ENCODE peak calls at places on chromosomes 2 and 18, in four cellular contexts. One of them, this sample, is unnamed.

GRCh38 chr18:5106730-5107129 is 90.3 kb downstream of the AKAIN1 start:
- DNase-seq in fibroblast of mammary gland: no peak
- DNase-seq in pancreas: no peak
- DNase-seq in psoas muscle: no peak
- DNase-seq in this sample: no peak

GRCh38 chr18:13513015-13513414 is 213.3 kb downstream of the FAM210A start:
- DNase-seq in fibroblast of mammary gland: no peak
- DNase-seq in pancreas: no peak
- DNase-seq in psoas muscle: peak; percentile 34
- DNase-seq in this sample: no peak

GRCh38 chr2:105641389-105641811 is 103.3 kb upstream of the NCK2 start:
- DNase-seq in fibroblast of mammary gland: no peak
- DNase-seq in pancreas: peak; percentile 59
- DNase-seq in psoas muscle: no peak
- DNase-seq in this sample: no peak

GRCh38 chr2:239905306-239905705 is 119.8 kb downstream of the NDUFA10 start:
- DNase-seq in fibroblast of mammary gland: no peak
- DNase-seq in pancreas: no peak
- DNase-seq in psoas muscle: no peak
- DNase-seq in this sample: no peak

GRCh38 chr18:51647942-51648341 is 450.5 kb upstream of the MEX3C start:
- DNase-seq in fibroblast of mammary gland: no peak
- DNase-seq in pancreas: no peak
- DNase-seq in psoas muscle: no peak
- DNase-seq in this sample: no peak

GRCh38 chr2:14197293-14197692 is 435.2 kb upstream of the LRATD1 start:
- DNase-seq in fibroblast of mammary gland: no peak
- DNase-seq in pancreas: no peak
- DNase-seq in psoas muscle: no peak
- DNase-seq in this sample: no peak

GRCh38 chr2:12050381-12050780 is 303.9 kb downstream of the LPIN1 start:
- DNase-seq in fibroblast of mammary gland: peak; percentile 78
- DNase-seq in pancreas: no peak
- DNase-seq in psoas muscle: no peak
- DNase-seq in this sample: no peak

GRCh38 chr2:3604207-3604877 is 9.4 kb downstream of the COLEC11 start:
- DNase-seq in fibroblast of mammary gland: no peak
- DNase-seq in pancreas: no peak
- DNase-seq in psoas muscle: no peak
- DNase-seq in this sample: no peak

GRCh38 chr2:240349133-240350005 is 86.1 kb upstream of the GPC1 start:
- DNase-seq in fibroblast of mammary gland: no peak
- DNase-seq in pancreas: no peak
- DNase-seq in psoas muscle: no peak
- DNase-seq in this sample: no peak

GRCh38 chr18:48032876-48033769 is 102.7 kb upstream of the SMAD2 start:
- DNase-seq in fibroblast of mammary gland: peak; percentile 72
- DNase-seq in pancreas: no peak
- DNase-seq in psoas muscle: no peak
- DNase-seq in this sample: no peak

GRCh38 chr2:65402780-65403528 is 29.4 kb downstream of the SPRED2 start:
- DNase-seq in fibroblast of mammary gland: peak; percentile 80
- DNase-seq in pancreas: no peak
- DNase-seq in psoas muscle: no peak
- DNase-seq in this sample: no peak

GRCh38 chr2:240956935-240957655 is 41.3 kb upstream of the SNED1 start:
- DNase-seq in fibroblast of mammary gland: no peak
- DNase-seq in pancreas: no peak
- DNase-seq in psoas muscle: peak; percentile 8
- DNase-seq in this sample: no peak

GRCh38 chr2:24824966-24825882 is 32.0 kb downstream of the CENPO start:
- DNase-seq in fibroblast of mammary gland: peak; percentile 36
- DNase-seq in pancreas: no peak
- DNase-seq in psoas muscle: no peak
- DNase-seq in this sample: no peak

GRCh38 chr2:240925191-240925575 is 19.0 kb downstream of the CROCC2 start:
- DNase-seq in fibroblast of mammary gland: no peak
- DNase-seq in pancreas: peak; percentile 7
- DNase-seq in psoas muscle: no peak
- DNase-seq in this sample: no peak

GRCh38 chr2:198321522-198322088 is 517.2 kb downstream of the PLCL1 start:
- DNase-seq in fibroblast of mammary gland: peak; percentile 8
- DNase-seq in pancreas: no peak
- DNase-seq in psoas muscle: no peak
- DNase-seq in this sample: no peak

DNA sequence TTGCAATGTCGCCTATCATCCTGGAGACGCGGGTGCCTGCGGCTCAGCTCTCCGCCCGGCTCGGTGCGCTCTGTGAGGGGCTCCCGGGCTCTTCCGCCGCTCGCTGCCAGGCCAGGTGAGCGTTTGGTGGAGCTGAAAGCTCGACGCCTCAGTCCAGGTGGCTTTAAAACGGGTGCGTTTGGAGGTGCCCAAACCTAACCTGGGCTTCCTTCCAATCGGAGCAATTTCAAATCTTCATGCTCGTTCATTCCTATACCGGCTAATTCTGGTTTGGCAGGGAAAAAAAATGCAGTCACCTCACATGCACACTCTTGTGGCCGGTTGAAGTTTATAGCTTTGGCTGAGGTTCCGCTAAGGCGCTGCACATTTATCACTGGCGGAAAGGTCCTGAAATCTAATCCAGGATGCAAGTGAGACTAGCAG is at the start of gene SLC16A14:
- DNase-seq in fibroblast of mammary gland: peak; percentile 40
- DNase-seq in pancreas: peak; percentile 44
- DNase-seq in psoas muscle: no peak
- DNase-seq in this sample: no peak
- TF ChIP-seq CTCF in fibroblast of mammary gland: peak; percentile 24
- TF ChIP-seq CTCF in pancreas: no peak
- TF ChIP-seq CTCF in psoas muscle: no peak
- TF ChIP-seq CTCF in this sample: no peak

GRCh38 chr18:41486581-41486980 is 468.5 kb upstream of the PIK3C3 start:
- DNase-seq in fibroblast of mammary gland: no peak
- DNase-seq in pancreas: no peak
- DNase-seq in psoas muscle: no peak
- DNase-seq in this sample: no peak
- H3K4me3 ChIP-seq in fibroblast of mammary gland: no peak overlapping the region
- H3K4me3 ChIP-seq in pancreas: no peak overlapping the region
- H3K4me3 ChIP-seq in psoas muscle: no peak overlapping the region
- H3K4me3 ChIP-seq in this sample: no peak overlapping the region

GRCh38 chr2:206230060-206230890 is 44.2 kb upstream of the ZDBF2 start:
- DNase-seq in fibroblast of mammary gland: no peak
- DNase-seq in pancreas: no peak
- DNase-seq in psoas muscle: no peak
- DNase-seq in this sample: no peak
- TF ChIP-seq CTCF in fibroblast of mammary gland: peak; percentile 6
- TF ChIP-seq CTCF in pancreas: no peak
- TF ChIP-seq CTCF in psoas muscle: no peak
- TF ChIP-seq CTCF in this sample: no peak

GRCh38 chr2:179211355-179211754 is 53.3 kb downstream of the SESTD1 start:
- DNase-seq in fibroblast of mammary gland: no peak
- DNase-seq in pancreas: no peak
- DNase-seq in psoas muscle: no peak
- DNase-seq in this sample: no peak

GRCh38 chr2:179201884-179202283 is 62.7 kb downstream of the SESTD1 start:
- DNase-seq in fibroblast of mammary gland: peak; percentile 70
- DNase-seq in pancreas: no peak
- DNase-seq in psoas muscle: no peak
- DNase-seq in this sample: no peak

GRCh38 chr2:179207047-179207446 is 57.6 kb downstream of the SESTD1 start:
- DNase-seq in fibroblast of mammary gland: no peak
- DNase-seq in pancreas: no peak
- DNase-seq in psoas muscle: no peak
- DNase-seq in this sample: no peak
- H3K4me3 ChIP-seq in fibroblast of mammary gland: no peak overlapping the region
- H3K4me3 ChIP-seq in pancreas: no peak overlapping the region
- H3K4me3 ChIP-seq in psoas muscle: no peak overlapping the region
- H3K4me3 ChIP-seq in this sample: no peak overlapping the region

DNA sequence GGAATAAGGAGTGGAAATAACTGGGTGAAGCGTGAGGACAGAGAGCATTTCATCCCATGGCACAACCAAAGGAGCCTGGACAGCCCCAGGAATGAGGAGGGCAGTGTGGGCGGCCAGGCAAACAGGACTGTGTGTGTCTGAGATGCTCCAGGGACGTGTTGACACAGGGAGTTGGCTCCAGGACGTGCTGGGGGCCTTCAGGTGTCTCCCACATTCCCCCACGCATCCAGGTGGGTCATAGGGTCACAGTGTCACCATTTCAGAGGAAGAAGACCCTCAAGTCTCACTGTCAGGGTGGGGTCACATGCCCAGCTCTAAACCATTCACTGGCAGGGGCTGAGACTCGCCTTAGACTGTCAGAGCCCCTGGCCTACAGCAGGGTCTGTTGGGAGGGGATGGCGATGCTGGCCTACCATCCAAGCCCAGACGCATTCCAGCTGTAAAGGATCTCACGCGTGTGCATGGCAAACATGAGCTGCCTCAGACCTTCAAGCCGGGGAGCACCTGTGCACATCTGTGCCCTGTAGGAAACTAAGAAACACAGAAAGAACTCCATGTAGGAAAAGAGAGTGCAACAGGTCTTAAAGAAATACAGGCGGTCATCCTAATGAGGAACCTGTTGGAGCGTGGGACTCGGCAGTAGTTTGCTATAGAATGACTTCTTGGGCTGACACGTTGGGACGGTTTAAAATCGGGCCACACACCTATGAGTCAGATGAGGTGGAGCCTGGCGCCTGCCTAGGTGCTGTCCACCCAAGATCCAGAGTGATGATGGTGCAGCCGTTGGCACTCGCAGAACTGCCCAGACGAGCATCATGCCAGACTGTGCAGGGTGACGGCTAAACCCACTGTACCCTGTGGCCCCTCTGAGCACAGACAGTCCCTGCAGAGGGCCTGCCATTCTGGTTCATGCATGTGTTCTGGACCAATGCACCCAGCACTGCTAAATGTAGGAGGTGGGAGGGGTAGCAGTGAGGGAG is 17.3 kb downstream of the PARD6G start:
- DNase-seq in fibroblast of mammary gland: no peak
- DNase-seq in pancreas: no peak
- DNase-seq in psoas muscle: no peak
- DNase-seq in this sample: no peak
- TF ChIP-seq CTCF in fibroblast of mammary gland: no peak
- TF ChIP-seq CTCF in pancreas: no peak
- TF ChIP-seq CTCF in psoas muscle: no peak
- TF ChIP-seq CTCF in this sample: no peak

GRCh38 chr2:85744055-85744454 is 9.7 kb upstream of the ATOH8 start:
- DNase-seq in fibroblast of mammary gland: no peak
- DNase-seq in pancreas: no peak
- DNase-seq in psoas muscle: no peak
- DNase-seq in this sample: no peak
- H3K4me3 ChIP-seq in fibroblast of mammary gland: no peak overlapping the region
- H3K4me3 ChIP-seq in pancreas: no peak overlapping the region
- H3K4me3 ChIP-seq in psoas muscle: no peak overlapping the region
- H3K4me3 ChIP-seq in this sample: no peak overlapping the region

DNA sequence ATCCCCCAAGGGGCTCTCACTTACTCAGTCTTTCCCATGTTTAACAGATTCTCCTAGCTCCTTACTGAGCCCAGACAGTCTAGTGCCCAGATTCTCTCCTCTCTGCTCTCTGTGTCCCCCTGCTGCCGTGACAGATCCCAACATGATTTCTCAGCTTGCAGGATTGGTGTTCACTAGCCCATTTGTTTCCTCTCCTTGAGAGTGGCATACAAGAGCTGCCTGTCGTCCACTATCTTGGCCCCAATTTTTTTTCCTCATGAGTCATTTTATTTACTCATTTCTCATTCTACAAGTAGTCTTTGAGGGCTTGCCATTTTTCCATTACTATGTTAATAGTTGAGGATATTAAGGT is 199.9 kb upstream of the FN1 start:
- DNase-seq in fibroblast of mammary gland: peak; percentile 83
- DNase-seq in pancreas: no peak
- DNase-seq in psoas muscle: no peak
- DNase-seq in this sample: no peak
- TF ChIP-seq CTCF in fibroblast of mammary gland: peak; percentile 40
- TF ChIP-seq CTCF in pancreas: no peak
- TF ChIP-seq CTCF in psoas muscle: no peak
- TF ChIP-seq CTCF in this sample: no peak